ENCODE peak calls at places on chromosomes 1 and 21, in eight cellular contexts. One of them, this sample, is unnamed.

GRCh38 chr1:10057744-10058294 is 25.1 kb downstream of the UBE4B start:
- DNase-seq in GM12878: no peak
- DNase-seq in sigmoid colon: no peak
- DNase-seq in HCT116: no peak
- DNase-seq in K562: no peak
- DNase-seq in suprapubic skin: no peak
- DNase-seq in vagina: no peak
- DNase-seq in stomach: no peak
- DNase-seq in this sample: no peak

GRCh38 chr1:28736450-28737244 is at the start of gene YTHDF2:
- DNase-seq in GM12878: peak; percentile 78
- DNase-seq in sigmoid colon: peak; percentile 98
- DNase-seq in HCT116: peak; percentile 89
- DNase-seq in K562: peak; percentile 95
- DNase-seq in suprapubic skin: peak; percentile 98
- DNase-seq in vagina: no peak
- DNase-seq in stomach: peak; percentile 98
- DNase-seq in this sample: peak; percentile 96

GRCh38 chr1:68973459-68974244 is 476.8 kb upstream of the DEPDC1 start:
- DNase-seq in GM12878: no peak
- DNase-seq in sigmoid colon: no peak
- DNase-seq in HCT116: no peak
- DNase-seq in K562: no peak
- DNase-seq in suprapubic skin: no peak
- DNase-seq in vagina: no peak
- DNase-seq in stomach: no peak
- DNase-seq in this sample: no peak

GRCh38 chr1:185155600-185156320 is 993 bp downstream of the TRMT1L start:
- DNase-seq in GM12878: peak; percentile 20
- DNase-seq in sigmoid colon: no peak
- DNase-seq in HCT116: no peak
- DNase-seq in K562: no peak
- DNase-seq in suprapubic skin: no peak
- DNase-seq in vagina: no peak
- DNase-seq in stomach: no peak
- DNase-seq in this sample: no peak

GRCh38 chr1:171988243-171988642 is 146.9 kb downstream of the DNM3 start:
- DNase-seq in GM12878: no peak
- DNase-seq in sigmoid colon: no peak
- DNase-seq in HCT116: no peak
- DNase-seq in K562: no peak
- DNase-seq in suprapubic skin: no peak
- DNase-seq in vagina: no peak
- DNase-seq in stomach: no peak
- DNase-seq in this sample: no peak

GRCh38 chr1:35577071-35577998 is 4.2 kb downstream of the TFAP2E start:
- DNase-seq in GM12878: peak; percentile 40
- DNase-seq in sigmoid colon: no peak
- DNase-seq in HCT116: no peak
- DNase-seq in K562: no peak
- DNase-seq in suprapubic skin: peak; percentile 65
- DNase-seq in vagina: no peak
- DNase-seq in stomach: peak; percentile 53
- DNase-seq in this sample: peak; percentile 43

GRCh38 chr1:151897861-151898468 is 11.3 kb downstream of the THEM4 start:
- DNase-seq in GM12878: no peak
- DNase-seq in sigmoid colon: no peak
- DNase-seq in HCT116: no peak
- DNase-seq in K562: no peak
- DNase-seq in suprapubic skin: no peak
- DNase-seq in vagina: no peak
- DNase-seq in stomach: no peak
- DNase-seq in this sample: no peak

GRCh38 chr1:18501833-18502232 is 21.1 kb downstream of the KLHDC7A start:
- DNase-seq in GM12878: no peak
- DNase-seq in sigmoid colon: no peak
- DNase-seq in HCT116: no peak
- DNase-seq in K562: no peak
- DNase-seq in suprapubic skin: no peak
- DNase-seq in vagina: no peak
- DNase-seq in stomach: no peak
- DNase-seq in this sample: no peak

GRCh38 chr1:29237906-29238600 is 1.7 kb downstream of the PTPRU start:
- DNase-seq in GM12878: no peak
- DNase-seq in sigmoid colon: peak; percentile 81
- DNase-seq in HCT116: no peak
- DNase-seq in K562: peak; percentile 46
- DNase-seq in suprapubic skin: peak; percentile 74
- DNase-seq in vagina: no peak
- DNase-seq in stomach: peak; percentile 44
- DNase-seq in this sample: peak; percentile 62

GRCh38 chr21:44927259-44927586 is 6.5 kb upstream of the ITGB2 start:
- DNase-seq in GM12878: no peak
- DNase-seq in sigmoid colon: no peak
- DNase-seq in HCT116: no peak
- DNase-seq in K562: no peak
- DNase-seq in suprapubic skin: no peak
- DNase-seq in vagina: no peak
- DNase-seq in stomach: no peak
- DNase-seq in this sample: no peak

GRCh38 chr1:156618853-156619581 is at the start of gene HAPLN2:
- DNase-seq in GM12878: no peak
- DNase-seq in sigmoid colon: no peak
- DNase-seq in HCT116: no peak
- DNase-seq in K562: peak; percentile 40
- DNase-seq in suprapubic skin: no peak
- DNase-seq in vagina: no peak
- DNase-seq in stomach: no peak
- DNase-seq in this sample: no peak

GRCh38 chr1:67308136-67308535 is 463 bp downstream of the IL12RB2 start:
- DNase-seq in GM12878: no peak
- DNase-seq in sigmoid colon: no peak
- DNase-seq in HCT116: no peak
- DNase-seq in K562: no peak
- DNase-seq in suprapubic skin: no peak
- DNase-seq in vagina: no peak
- DNase-seq in stomach: no peak
- DNase-seq in this sample: no peak

GRCh38 chr1:80656011-80656627 is 1144.6 kb upstream of the ADGRL2 start:
- DNase-seq in GM12878: no peak
- DNase-seq in sigmoid colon: no peak
- DNase-seq in HCT116: peak; percentile 13
- DNase-seq in K562: no peak
- DNase-seq in suprapubic skin: no peak
- DNase-seq in vagina: no peak
- DNase-seq in stomach: peak; percentile 44
- DNase-seq in this sample: no peak

GRCh38 chr1:77687519-77687906 is 5.1 kb upstream of the ZZZ3 start:
- DNase-seq in GM12878: no peak
- DNase-seq in sigmoid colon: no peak
- DNase-seq in HCT116: peak; percentile 13
- DNase-seq in K562: no peak
- DNase-seq in suprapubic skin: no peak
- DNase-seq in vagina: no peak
- DNase-seq in stomach: no peak
- DNase-seq in this sample: no peak

GRCh38 chr1:52904590-52905375 is 16.8 kb downstream of the ECHDC2 start:
- DNase-seq in GM12878: no peak
- DNase-seq in sigmoid colon: no peak
- DNase-seq in HCT116: peak; percentile 10
- DNase-seq in K562: peak; percentile 82
- DNase-seq in suprapubic skin: no peak
- DNase-seq in vagina: no peak
- DNase-seq in stomach: peak; percentile 29
- DNase-seq in this sample: no peak

GRCh38 chr21:45577806-45578801 is 35.9 kb upstream of the SLC19A1 start:
- DNase-seq in GM12878: no peak
- DNase-seq in sigmoid colon: peak; percentile 59
- DNase-seq in HCT116: no peak
- DNase-seq in K562: peak; percentile 8
- DNase-seq in suprapubic skin: peak; percentile 55
- DNase-seq in vagina: no peak
- DNase-seq in stomach: peak; percentile 31
- DNase-seq in this sample: no peak

GRCh38 chr1:41758490-41758889 is 160.2 kb downstream of the HIVEP3 start:
- DNase-seq in GM12878: no peak
- DNase-seq in sigmoid colon: no peak
- DNase-seq in HCT116: no peak
- DNase-seq in K562: no peak
- DNase-seq in suprapubic skin: no peak
- DNase-seq in vagina: no peak
- DNase-seq in stomach: no peak
- DNase-seq in this sample: no peak

GRCh38 chr1:201584510-201584991 is 45.6 kb downstream of the NAV1 start:
- DNase-seq in GM12878: no peak
- DNase-seq in sigmoid colon: peak; percentile 88
- DNase-seq in HCT116: no peak
- DNase-seq in K562: no peak
- DNase-seq in suprapubic skin: peak; percentile 81
- DNase-seq in vagina: no peak
- DNase-seq in stomach: no peak
- DNase-seq in this sample: no peak

DNA sequence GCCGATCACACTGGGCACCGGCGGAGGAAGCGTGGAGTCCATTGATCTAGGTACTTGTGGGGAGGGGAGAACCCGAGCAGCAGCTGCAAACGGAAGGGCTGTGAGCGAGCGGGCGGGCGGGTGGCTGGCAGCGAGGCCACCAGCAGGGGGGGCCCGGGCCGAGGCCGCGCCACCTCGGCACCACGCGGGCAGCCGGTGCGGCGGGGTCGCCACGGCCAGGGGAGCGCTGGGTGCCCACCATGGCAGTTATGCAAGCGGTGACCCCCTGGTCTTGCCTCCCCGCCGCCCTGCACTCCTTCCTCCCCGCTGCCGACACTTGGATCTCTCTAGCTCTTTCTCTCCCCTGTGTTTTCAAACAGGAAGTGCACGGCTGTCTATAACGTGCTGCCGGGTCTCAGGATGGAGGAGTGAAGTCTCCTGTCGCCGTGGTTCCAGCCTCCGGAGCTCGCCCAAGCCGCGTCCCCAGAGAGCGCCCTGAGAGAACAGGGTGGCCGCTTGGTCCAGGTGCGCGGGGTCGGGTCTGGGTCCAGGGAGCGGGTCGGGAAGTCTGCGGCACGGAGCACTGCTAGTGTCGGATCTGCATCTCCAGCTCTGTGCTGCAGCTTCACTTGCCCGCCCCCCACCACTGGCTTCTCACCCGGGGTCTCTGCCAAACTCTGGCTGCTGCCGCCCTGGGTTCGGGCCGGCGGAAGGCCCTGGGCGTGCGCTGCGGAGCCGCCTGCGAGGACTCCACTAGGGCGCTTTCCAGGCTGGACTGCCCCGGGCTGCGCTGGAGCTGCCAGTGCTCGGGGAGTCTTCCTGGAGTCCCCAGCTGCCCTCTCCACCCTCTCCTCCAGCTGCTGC is 22.7 kb downstream of the LRRC8D start:
- DNase-seq in GM12878: no peak
- DNase-seq in sigmoid colon: peak; percentile 77
- DNase-seq in HCT116: no peak
- DNase-seq in K562: no peak
- DNase-seq in suprapubic skin: peak; percentile 70
- DNase-seq in vagina: no peak
- DNase-seq in stomach: peak; percentile 72
- DNase-seq in this sample: peak; percentile 58
- TF ChIP-seq POLR2AphosphoS5 in GM12878: peak; percentile 67
- TF ChIP-seq POLR2AphosphoS5 in sigmoid colon: no peak
- TF ChIP-seq POLR2AphosphoS5 in HCT116: peak; percentile 73
- TF ChIP-seq POLR2AphosphoS5 in K562: no peak
- TF ChIP-seq POLR2AphosphoS5 in suprapubic skin: no peak
- TF ChIP-seq POLR2AphosphoS5 in vagina: peak; percentile 23
- TF ChIP-seq POLR2AphosphoS5 in stomach: no peak
- TF ChIP-seq POLR2AphosphoS5 in this sample: no peak

DNA sequence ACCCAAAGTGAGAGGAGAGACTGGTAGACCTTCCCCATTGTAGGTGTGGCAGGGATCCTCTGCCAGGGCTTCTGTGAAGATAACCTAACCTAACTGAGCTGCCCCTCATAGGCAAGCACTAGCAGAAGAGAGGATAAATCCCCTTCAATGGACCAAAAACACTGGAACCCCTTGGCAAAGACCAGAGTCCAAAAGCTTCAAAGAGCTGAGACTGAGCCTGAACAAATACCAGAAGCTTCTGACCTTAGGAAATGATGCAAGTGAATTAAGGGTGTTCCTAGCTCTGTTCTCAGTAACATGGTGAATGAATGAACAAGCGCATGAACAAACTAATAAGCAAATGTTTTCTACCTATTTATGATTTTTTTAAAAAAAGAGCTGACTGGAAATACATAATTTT is 123.2 kb downstream of the RRAGC start:
- DNase-seq in GM12878: no peak
- DNase-seq in sigmoid colon: no peak
- DNase-seq in HCT116: no peak
- DNase-seq in K562: no peak
- DNase-seq in suprapubic skin: no peak
- DNase-seq in vagina: no peak
- DNase-seq in stomach: no peak
- DNase-seq in this sample: no peak
- H3K27ac ChIP-seq in GM12878: no peak overlapping the region
- H3K27ac ChIP-seq in sigmoid colon: no peak overlapping the region
- H3K27ac ChIP-seq in HCT116: no peak overlapping the region
- H3K27ac ChIP-seq in K562: no peak overlapping the region
- H3K27ac ChIP-seq in suprapubic skin: no peak overlapping the region
- H3K27ac ChIP-seq in vagina: no peak overlapping the region
- H3K27ac ChIP-seq in stomach: no peak overlapping the region
- H3K27ac ChIP-seq in this sample: no peak overlapping the region

DNA sequence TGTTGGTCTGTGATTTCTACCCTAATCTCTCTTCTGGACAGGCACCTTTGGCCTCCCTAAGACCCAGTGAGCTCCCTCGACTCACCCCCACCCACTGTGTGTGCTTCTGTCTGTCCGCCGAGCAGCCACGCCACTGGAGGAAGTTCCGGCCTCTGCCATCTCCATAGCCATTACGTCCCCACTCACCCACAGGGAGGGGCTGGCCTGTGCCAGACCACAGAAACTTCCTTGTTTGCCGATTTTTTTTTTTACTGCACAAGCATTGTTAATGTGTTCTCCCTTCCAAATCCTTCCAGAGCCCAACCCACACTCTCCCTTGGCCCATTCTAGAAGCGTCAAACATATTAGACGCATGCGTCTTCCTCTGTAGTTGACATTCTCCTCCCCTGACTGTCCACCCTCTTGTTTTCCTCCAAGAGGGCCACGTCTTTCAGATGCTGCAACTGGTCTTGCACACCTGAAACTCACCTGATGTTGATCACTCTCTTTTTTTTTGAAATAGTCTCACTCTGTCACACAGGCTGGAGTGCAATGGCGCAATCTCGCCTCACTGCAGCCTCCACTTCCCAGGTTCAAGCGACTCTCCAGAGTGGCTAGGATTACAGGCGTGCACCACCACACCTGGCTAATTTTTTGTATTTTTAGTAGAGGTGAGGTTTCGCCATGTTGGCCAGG is 72.3 kb downstream of the EVA1C start:
- DNase-seq in GM12878: no peak
- DNase-seq in sigmoid colon: no peak
- DNase-seq in HCT116: no peak
- DNase-seq in K562: no peak
- DNase-seq in suprapubic skin: no peak
- DNase-seq in vagina: no peak
- DNase-seq in stomach: peak; percentile 71
- DNase-seq in this sample: peak; percentile 74
- TF ChIP-seq POLR2A in GM12878: no peak
- TF ChIP-seq POLR2A in sigmoid colon: no peak
- TF ChIP-seq POLR2A in HCT116: no peak
- TF ChIP-seq POLR2A in K562: no peak
- TF ChIP-seq POLR2A in suprapubic skin: no peak
- TF ChIP-seq POLR2A in vagina: no peak
- TF ChIP-seq POLR2A in stomach: no peak
- TF ChIP-seq POLR2A in this sample: no peak

GRCh38 chr1:148307583-148308185 is 155.6 kb upstream of the NBPF11 start:
- DNase-seq in GM12878: no peak
- DNase-seq in sigmoid colon: no peak
- DNase-seq in HCT116: no peak
- DNase-seq in K562: no peak
- DNase-seq in suprapubic skin: no peak
- DNase-seq in vagina: no peak
- DNase-seq in stomach: no peak
- DNase-seq in this sample: no peak
- TF ChIP-seq POLR2AphosphoS5 in GM12878: no peak
- TF ChIP-seq POLR2AphosphoS5 in sigmoid colon: no peak
- TF ChIP-seq POLR2AphosphoS5 in HCT116: no peak
- TF ChIP-seq POLR2AphosphoS5 in K562: no peak
- TF ChIP-seq POLR2AphosphoS5 in suprapubic skin: no peak
- TF ChIP-seq POLR2AphosphoS5 in vagina: no peak
- TF ChIP-seq POLR2AphosphoS5 in stomach: no peak
- TF ChIP-seq POLR2AphosphoS5 in this sample: no peak

This sample was measured in breast epithelium.